ENCODE peak calls at places on chromosomes 3 and 15, in four cellular contexts. Q is AG04450, Z is epithelial cell of esophagus, V is cardiac muscle cell. E is an unnamed sample.

GRCh38 chr15:91926871-91927270 is 73.4 kb downstream of the SLCO3A1 start:
- DNase-seq in Q (no peak), Z (no peak), V (peak; percentile 85), E (no peak)

GRCh38 chr15:67183443-67184169 is 70.9 kb downstream of the AAGAB start:
- DNase-seq in Q (no peak), Z (no peak), V (no peak), E (no peak)

GRCh38 chr3:4376499-4376898 is 73.3 kb downstream of the SETMAR start:
- DNase-seq in Q (no peak), Z (peak; percentile 68), V (no peak), E (no peak)

GRCh38 chr3:197878427-197878826 is 71.6 kb upstream of the RPL35A start:
- DNase-seq in Q (no peak), Z (no peak), V (no peak), E (no peak)

GRCh38 chr3:10511809-10512494 is 6.6 kb upstream of the ATP2B2 start:
- DNase-seq in Q (peak; percentile 11), Z (peak; percentile 29), V (peak; percentile 47), E (no peak)

GRCh38 chr15:83289160-83289559 is 4.7 kb upstream of the BNC1 start:
- DNase-seq in Q (no peak), Z (peak; percentile 53), V (no peak), E (no peak)

GRCh38 chr3:151305081-151305777 is 11.4 kb downstream of the GPR87 start:
- DNase-seq in Q (peak; percentile 84), Z (peak; percentile 99), V (peak; percentile 98), E (peak; percentile 75)

GRCh38 chr15:33309602-33310276 is 1.0 kb upstream of the RYR3 start:
- DNase-seq in Q (no peak), Z (peak; percentile 54), V (peak; percentile 4), E (no peak)

GRCh38 chr15:47857384-47858168 is 140.3 kb downstream of the SEMA6D start:
- DNase-seq in Q (no peak), Z (no peak), V (no peak), E (no peak)

GRCh38 chr3:42752961-42753360 is 20.1 kb downstream of the CCDC13 start:
- DNase-seq in Q (no peak), Z (no peak), V (no peak), E (no peak)

GRCh38 chr3:193788189-193788946 is 195.4 kb downstream of the OPA1 start:
- DNase-seq in Q (no peak), Z (peak; percentile 61), V (peak; percentile 78), E (no peak)

GRCh38 chr3:65619391-65620298 is 419.1 kb downstream of the MAGI1 start:
- DNase-seq in Q (peak; percentile 65), Z (no peak), V (peak; percentile 39), E (peak; percentile 25)

GRCh38 chr15:77508541-77509505 is 88.1 kb downstream of the HMG20A start:
- DNase-seq in Q (no peak), Z (no peak), V (peak; percentile 48), E (no peak)

GRCh38 chr15:28020644-28021043 is 78.5 kb downstream of the OCA2 start:
- DNase-seq in Q (no peak), Z (no peak), V (no peak), E (no peak)

GRCh38 chr3:60013241-60013640 is 963.4 kb upstream of the CFAP20DC start:
- DNase-seq in Q (no peak), Z (peak; percentile 1), V (no peak), E (no peak)

GRCh38 chr3:116338713-116339112 is 106.6 kb downstream of the LSAMP start:
- DNase-seq in Q (no peak), Z (no peak), V (no peak), E (no peak)

GRCh38 chr3:40930131-40930538 is 269.2 kb upstream of the CTNNB1 start:
- DNase-seq in Q (no peak), Z (no peak), V (peak; percentile 18), E (no peak)
- TF ChIP-seq CTCF in Q (no peak), Z (peak; percentile 10), V (peak; percentile 13), E (no peak)

GRCh38 chr3:113250566-113250965 is 39.2 kb downstream of the BOC start:
- DNase-seq in Q (no peak), Z (no peak), V (no peak), E (no peak)

GRCh38 chr3:113247664-113248458 is 36.5 kb downstream of the BOC start:
- DNase-seq in Q (no peak), Z (no peak), V (no peak), E (no peak)

GRCh38 chr3:113249601-113250000 is 38.2 kb downstream of the BOC start:
- DNase-seq in Q (no peak), Z (no peak), V (no peak), E (no peak)

GRCh38 chr3:113247051-113247450 is 35.7 kb downstream of the BOC start:
- DNase-seq in Q (no peak), Z (no peak), V (no peak), E (no peak)

DNA sequence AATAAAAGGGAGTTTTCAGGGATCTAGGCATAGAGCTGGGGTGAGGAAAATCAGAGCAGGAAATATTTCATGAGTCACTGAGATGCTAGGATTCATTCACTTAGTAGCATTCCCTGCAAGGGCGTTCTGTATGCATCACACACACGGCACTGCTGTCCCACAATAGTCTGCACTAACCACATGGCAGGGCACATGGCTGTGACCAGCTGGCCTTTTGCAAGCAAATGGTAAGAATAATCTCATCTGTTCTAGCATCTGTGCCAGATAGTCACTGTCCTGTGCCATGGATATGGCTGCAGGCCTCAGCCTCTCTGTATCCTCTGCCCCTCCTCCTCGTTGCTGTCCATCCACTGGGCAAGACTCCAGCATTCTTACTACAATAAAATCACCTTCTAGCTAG is 37.8 kb downstream of the BOC start:
- DNase-seq in Q (no peak), Z (peak; percentile 84), V (peak; percentile 67), E (peak; percentile 78)
- H3K4me3 ChIP-seq in Q (no peak overlapping the region), Z (no peak overlapping the region), V (no peak overlapping the region), E (no peak overlapping the region)

GRCh38 chr3:141462176-141462859 is 24.5 kb upstream of the RASA2 start:
- DNase-seq in Q (no peak), Z (no peak), V (no peak), E (no peak)

GRCh38 chr3:141469712-141470111 is 17.1 kb upstream of the RASA2 start:
- DNase-seq in Q (no peak), Z (no peak), V (no peak), E (no peak)

GRCh38 chr3:141460097-141460704 is 26.6 kb upstream of the RASA2 start:
- DNase-seq in Q (peak; percentile 72), Z (peak; percentile 85), V (peak; percentile 90), E (peak; percentile 76)

GRCh38 chr3:141466633-141467169 is 20.1 kb upstream of the RASA2 start:
- DNase-seq in Q (no peak), Z (no peak), V (no peak), E (no peak)

GRCh38 chr3:141465221-141465620 is 21.6 kb upstream of the RASA2 start:
- DNase-seq in Q (no peak), Z (no peak), V (peak; percentile 38), E (no peak)
- TF ChIP-seq CTCF in Q (peak; percentile 45), Z (no peak), V (peak; percentile 36), E (no peak)

GRCh38 chr15:56425276-56425675 is 39.7 kb downstream of the MNS1 start:
- DNase-seq in Q (no peak), Z (no peak), V (no peak), E (no peak)
- H3K4me3 ChIP-seq in Q (no peak overlapping the region), Z (no peak overlapping the region), V (no peak overlapping the region), E (no peak overlapping the region)

DNA sequence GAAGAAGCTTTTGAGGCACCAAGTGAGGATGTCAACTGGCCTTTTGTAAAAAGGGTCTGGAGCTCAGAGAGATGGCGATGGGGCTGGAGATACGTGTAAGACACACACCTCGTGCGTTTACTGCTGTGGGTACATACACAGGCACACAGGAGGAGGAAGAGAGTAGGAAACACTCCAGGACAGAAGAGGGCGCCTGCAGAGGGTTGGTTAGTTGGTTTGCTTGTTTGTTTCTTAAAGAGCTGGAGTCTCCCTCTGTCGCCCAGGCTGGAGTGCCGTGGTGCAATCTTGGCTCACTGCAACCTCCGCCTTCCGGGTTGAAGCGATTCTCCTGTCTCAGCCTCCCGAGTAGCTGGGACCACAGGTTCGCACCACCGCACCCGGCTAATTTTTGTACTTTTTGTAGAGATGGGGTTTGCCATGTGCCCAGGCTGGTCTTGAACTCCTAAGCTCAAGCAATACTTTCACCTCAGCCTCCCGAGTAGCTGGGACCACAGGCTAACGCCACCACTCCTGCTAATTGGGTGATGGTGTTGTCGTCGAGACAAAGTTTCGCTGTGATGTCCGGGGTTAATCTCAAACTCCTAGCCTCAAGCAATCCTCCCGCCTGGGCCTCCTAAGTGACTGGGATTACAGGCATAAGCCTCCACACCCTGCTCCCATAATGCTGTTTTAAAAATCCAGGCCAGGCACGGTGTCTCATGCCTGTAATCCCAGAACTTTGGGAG is 1.2 kb upstream of the PRR20G start:
- DNase-seq in Q (no peak), Z (no peak), V (no peak), E (no peak)
- TF ChIP-seq CTCF in Q (no peak), Z (no peak), V (no peak), E (no peak)

GRCh38 chr3:100245932-100246331 is 14.9 kb upstream of the TBC1D23 start:
- DNase-seq in Q (no peak), Z (no peak), V (no peak), E (no peak)

GRCh38 chr3:100244264-100244663 is 16.5 kb upstream of the TBC1D23 start:
- DNase-seq in Q (no peak), Z (peak; percentile 5), V (no peak), E (no peak)

GRCh38 chr3:100246999-100247398 is 13.8 kb upstream of the TBC1D23 start:
- DNase-seq in Q (no peak), Z (no peak), V (no peak), E (no peak)

DNA sequence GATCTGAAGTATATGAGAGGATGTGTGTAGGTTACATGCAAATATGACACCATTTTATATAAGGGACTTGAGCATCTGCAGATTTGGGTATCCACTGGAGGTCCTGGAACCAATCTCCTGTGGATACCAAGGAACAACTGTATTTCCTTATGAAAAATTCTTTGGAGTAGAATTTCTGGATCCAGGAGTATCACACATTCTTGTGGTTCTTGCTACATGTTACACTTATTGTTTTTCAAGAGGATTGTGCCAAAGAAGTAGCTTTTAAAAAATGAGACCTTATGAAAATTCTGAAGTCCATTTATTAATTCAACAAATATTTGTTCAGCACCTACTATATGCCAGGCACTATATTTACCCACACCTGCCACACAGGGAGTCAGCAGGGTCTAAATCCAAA is 15.6 kb upstream of the TBC1D23 start:
- DNase-seq in Q (no peak), Z (no peak), V (peak; percentile 22), E (no peak)
- H3K4me3 ChIP-seq in Q (no peak overlapping the region), Z (no peak overlapping the region), V (no peak overlapping the region), E (no peak overlapping the region)